ENCODE peak calls at places on chromosomes 5 and 9, in four cellular contexts. S is A549, Y is WTC11, I is HCT116. A is an unnamed sample.
A peak's percentile ranks its signal among the peaks of the same experiment; 100 is the strongest.

GRCh38 chr5:35593338-35593737 is 24.3 kb upstream of the SPEF2 start:
- DNase-seq in S (no peak), I (no peak), Y (no peak), A (no peak)

GRCh38 chr5:136062563-136063274 is 33.9 kb downstream of the TGFBI start:
- DNase-seq in S (no peak), I (peak; percentile 77), Y (peak; percentile 34), A (peak; percentile 62)

GRCh38 chr9:122767821-122768220 is 20.9 kb upstream of the OR5C1 start:
- DNase-seq in S (no peak), I (no peak), Y (no peak), A (no peak)

GRCh38 chr9:119933191-119933590 is 564.0 kb upstream of the BRINP1 start:
- DNase-seq in Y (no peak), S (no peak), I (no peak), A (no peak)

GRCh38 chr5:107365355-107366109 is 305.2 kb downstream of the EFNA5 start:
- DNase-seq in S (no peak), I (no peak), Y (no peak), A (peak; percentile 58)

GRCh38 chr5:133117930-133118445 is 66.2 kb downstream of the HSPA4 start:
- DNase-seq in Y (no peak), S (no peak), I (no peak), A (no peak)

GRCh38 chr9:31137151-31137849 is 1247.1 kb upstream of the ACO1 start:
- DNase-seq in Y (no peak), S (no peak), I (peak; percentile 54), A (peak; percentile 26)

GRCh38 chr9:83024501-83025125 is 38.3 kb downstream of the RASEF start:
- DNase-seq in S (no peak), Y (no peak), I (no peak), A (no peak)

GRCh38 chr5:2997179-2997578 is 245.7 kb upstream of the IRX2 start:
- DNase-seq in I (no peak), Y (no peak), S (no peak), A (no peak)

GRCh38 chr9:130480673-130481072 is 35.9 kb downstream of the ASS1 start:
- DNase-seq in Y (peak; percentile 79), S (no peak), I (no peak), A (no peak)

GRCh38 chr9:114733814-114734213 is 51.8 kb upstream of the TEX48 start:
- DNase-seq in I (no peak), S (peak; percentile 59), Y (no peak), A (no peak)

GRCh38 chr5:82635561-82636288 is 357.6 kb upstream of the RPS23 start:
- DNase-seq in Y (no peak), I (peak; percentile 13), S (peak; percentile 67), A (no peak)

GRCh38 chr5:178213748-178214151 is 9.4 kb downstream of the HNRNPAB start:
- DNase-seq in I (no peak), Y (no peak), S (no peak), A (no peak)

GRCh38 chr5:68534131-68534940 is 318.8 kb downstream of the PIK3R1 start:
- DNase-seq in S (no peak), I (no peak), Y (no peak), A (peak; percentile 59)

GRCh38 chr9:34994429-34995287 is 5.1 kb downstream of the DNAJB5 start:
- DNase-seq in I (peak; percentile 29), Y (peak; percentile 54), S (peak; percentile 78), A (peak; percentile 68)

GRCh38 chr9:92894711-92895362 is 17.0 kb upstream of the ZNF484 start:
- DNase-seq in Y (no peak), S (no peak), I (no peak), A (no peak)

GRCh38 chr9:69034071-69034470 is 1.5 kb upstream of the FXN start:
- DNase-seq in I (no peak), Y (no peak), S (no peak), A (no peak)

GRCh38 chr5:178793156-178793555 is 62.7 kb upstream of the ZNF354A start:
- DNase-seq in S (no peak), Y (peak; percentile 89), I (peak; percentile 16), A (peak; percentile 57)

GRCh38 chr9:118183571-118183970 is 479.4 kb downstream of the TLR4 start:
- DNase-seq in Y (no peak), I (no peak), S (no peak), A (no peak)

GRCh38 chr9:123511326-123511974 is 155.5 kb downstream of the CRB2 start:
- DNase-seq in S (no peak), Y (no peak), I (no peak), A (no peak)

GRCh38 chr9:82560457-82560904 is 502.5 kb downstream of the RASEF start:
- DNase-seq in S (no peak), Y (no peak), I (no peak), A (no peak)

GRCh38 chr9:95130484-95130883 is 187.0 kb downstream of the FANCC start:
- DNase-seq in S (no peak), Y (peak; percentile 36), I (no peak), A (no peak)

GRCh38 chr9:95229230-95229933 is 88.1 kb downstream of the FANCC start:
- DNase-seq in I (no peak), Y (no peak), S (no peak), A (no peak)

GRCh38 chr9:5375091-5375490 is 35.4 kb upstream of the RLN1 start:
- DNase-seq in I (no peak), S (no peak), Y (no peak), A (no peak)

GRCh38 chr9:114902773-114903589 is 27.4 kb downstream of the TNFSF8 start:
- DNase-seq in Y (no peak), I (no peak), S (no peak), A (no peak)

GRCh38 chr9:84481819-84482218 is 141.3 kb upstream of the SLC28A3 start:
- DNase-seq in I (no peak), Y (no peak), S (no peak), A (no peak)

GRCh38 chr9:122418016-122418415 is 47.2 kb downstream of the PTGS1 start:
- DNase-seq in I (no peak), Y (no peak), S (no peak), A (no peak)

GRCh38 chr5:137036630-137037029 is 462.5 kb downstream of the SPOCK1 start:
- DNase-seq in S (no peak), I (no peak), Y (peak; percentile 75), A (no peak)

DNA sequence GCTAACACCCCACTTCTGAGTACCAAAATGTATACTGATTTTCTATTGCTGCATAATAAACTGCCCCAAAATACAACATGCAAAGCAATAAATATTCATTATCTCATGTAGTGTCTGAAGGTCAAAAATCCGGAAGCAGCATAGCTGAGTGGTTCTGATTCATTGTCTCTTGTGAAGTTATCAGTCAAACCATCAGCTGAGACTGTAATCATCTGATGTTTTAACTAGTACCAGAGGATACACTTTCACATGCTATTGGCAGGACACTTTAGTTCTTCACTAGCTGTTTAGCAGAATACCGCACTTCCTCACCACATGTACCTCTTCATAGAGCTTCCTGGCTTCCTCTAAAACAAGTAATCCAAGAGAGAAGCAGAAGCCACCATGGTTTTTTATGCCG is 12.7 kb upstream of the TMEM161B start:
- DNase-seq in S (no peak), Y (no peak), I (no peak), A (no peak)
- TF ChIP-seq MAX in S (no peak), Y (no peak), I (no peak), A (no peak)

DNA sequence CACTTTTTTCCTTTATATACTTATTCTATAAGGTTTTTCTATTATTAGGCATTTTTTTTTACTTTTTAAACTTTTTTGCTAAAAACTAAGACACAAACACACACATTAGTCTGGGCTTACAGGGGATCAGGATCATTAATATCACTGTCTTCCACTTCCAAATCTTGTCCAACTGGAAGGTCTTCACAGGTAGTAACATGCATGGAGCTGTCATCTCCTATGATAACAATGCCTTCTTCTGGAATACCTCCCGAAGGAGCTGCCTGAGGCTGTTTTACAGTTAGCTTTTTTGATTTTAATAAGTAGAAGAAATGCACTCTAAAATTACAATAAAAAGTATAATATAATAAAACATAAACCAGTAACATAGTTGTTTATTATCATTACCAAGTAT is 345.5 kb upstream of the PTGER4 start:
- DNase-seq in S (no peak), I (no peak), Y (no peak), A (no peak)
- TF ChIP-seq MAX in S (no peak), I (no peak), Y (no peak), A (no peak)

GRCh38 chr5:5490774-5491347 is 68.4 kb downstream of the ICE1 start:
- DNase-seq in S (no peak), I (no peak), Y (no peak), A (no peak)
- TF ChIP-seq MAX in S (no peak), I (no peak), Y (no peak), A (no peak)

DNA sequence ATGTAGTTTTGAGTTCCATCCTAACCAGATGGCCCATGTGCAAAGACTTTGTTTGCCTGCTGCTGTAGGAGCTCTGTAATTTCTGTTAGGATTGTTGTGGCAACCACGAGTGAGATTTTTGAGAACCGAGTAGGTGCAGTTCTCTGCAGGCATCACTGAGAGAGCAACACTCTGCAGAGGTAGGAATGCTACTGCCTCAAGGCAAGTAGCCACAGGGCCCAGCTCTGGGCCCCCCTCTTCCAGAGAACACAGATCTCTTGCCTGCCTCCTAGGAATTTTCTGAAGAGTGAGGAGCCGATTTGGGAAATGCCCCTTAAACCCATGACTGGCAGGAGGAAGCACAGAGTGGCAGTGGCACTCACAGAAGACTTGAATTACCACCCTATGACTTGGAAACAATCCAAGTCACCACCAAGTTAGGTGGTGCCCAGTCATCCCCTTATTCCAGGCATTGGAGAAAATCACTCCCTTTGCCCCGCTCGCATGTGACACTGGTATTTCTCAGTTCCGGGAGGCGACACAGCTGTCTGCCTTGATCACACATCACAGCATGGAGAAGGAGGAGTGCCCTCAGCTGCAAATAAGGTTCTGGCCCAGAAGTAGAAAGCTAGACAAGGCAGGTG is 52.5 kb upstream of the SLC2A8 start:
- DNase-seq in S (no peak), Y (no peak), I (no peak), A (no peak)
- TF ChIP-seq MAX in S (no peak), Y (no peak), I (no peak), A (no peak)

A was measured in NB4.